ENCODE peak calls at places on chromosomes 12 and 14, in nine cellular contexts. L, O, F, I, Y, B, T, A and M are unnamed samples.

GRCh38 chr12:124790650-124791400 is 72.8 kb downstream of the SCARB1 start:
- DNase-seq in B (no peak), O (no peak), L (no peak), T (no peak), I (no peak), F (no peak), Y (no peak), A (no peak), M (no peak)

GRCh38 chr12:58105225-58106119 is 164.1 kb downstream of the ATP23 start:
- DNase-seq in A (no peak), F (no peak), O (no peak), T (no peak), L (no peak), B (no peak), I (peak; percentile 3), Y (no peak), M (no peak)

GRCh38 chr12:56205445-56205844 is 16.2 kb upstream of the SMARCC2 start:
- DNase-seq in I (no peak), F (no peak), O (no peak), Y (no peak), A (no peak), B (no peak), L (no peak), T (no peak), M (no peak)

GRCh38 chr12:130498589-130499385 is 161.1 kb downstream of the PIWIL1 start:
- DNase-seq in T (no peak), B (no peak), I (no peak), Y (no peak), F (no peak), A (no peak), O (no peak), L (no peak), M (no peak)

GRCh38 chr14:21024668-21025373 is at the start of gene NDRG2:
- DNase-seq in Y (no peak), T (peak; percentile 21), A (peak; percentile 84), I (no peak), B (peak; percentile 31), L (peak; percentile 86), F (peak; percentile 69), O (peak; percentile 32), M (peak; percentile 86)

GRCh38 chr12:65602579-65603295 is 221.5 kb upstream of the HMGA2 start:
- DNase-seq in L (peak; percentile 67), B (peak; percentile 88), I (peak; percentile 94), F (no peak), T (peak; percentile 4), O (no peak), A (peak; percentile 62), Y (no peak), M (peak; percentile 12)

GRCh38 chr12:12804011-12804410 is 9.1 kb upstream of the DDX47 start:
- DNase-seq in A (no peak), Y (no peak), F (no peak), I (peak; percentile 27), T (no peak), L (no peak), O (no peak), B (no peak), M (no peak)

GRCh38 chr14:90568405-90568804 is 171.6 kb downstream of the CALM1 start:
- DNase-seq in T (no peak), I (no peak), Y (no peak), L (no peak), F (peak; percentile 28), A (peak; percentile 38), B (no peak), O (no peak), M (peak; percentile 35)

GRCh38 chr12:124454735-124455134 is 112.7 kb downstream of the NCOR2 start:
- DNase-seq in F (no peak), Y (peak; percentile 85), L (no peak), O (no peak), A (no peak), I (peak; percentile 72), T (no peak), B (no peak), M (no peak)

GRCh38 chr12:117158911-117159310 is 31.4 kb downstream of the FBXO21 start:
- DNase-seq in B (no peak), I (no peak), O (no peak), T (no peak), Y (no peak), A (no peak), L (peak; percentile 35), F (no peak), M (no peak)

GRCh38 chr12:81077686-81078441 is at the start of gene ACSS3:
- DNase-seq in O (no peak), Y (no peak), L (no peak), I (peak; percentile 26), B (peak; percentile 63), F (peak; percentile 38), A (no peak), T (no peak), M (no peak)

GRCh38 chr14:23528555-23528954 is 23.0 kb downstream of the ZFHX2 start:
- DNase-seq in B (no peak), T (no peak), A (no peak), L (peak; percentile 9), Y (no peak), F (no peak), I (no peak), O (no peak), M (no peak)

GRCh38 chr14:73686901-73687300 is 27.3 kb downstream of the PNMA1 start:
- DNase-seq in F (no peak), A (no peak), T (no peak), B (no peak), Y (no peak), I (no peak), O (no peak), L (no peak), M (no peak)

GRCh38 chr12:120119395-120119973 is 2.9 kb upstream of the RAB35 start:
- DNase-seq in A (no peak), I (peak; percentile 88), B (peak; percentile 16), F (no peak), T (no peak), O (no peak), L (no peak), Y (peak; percentile 9), M (no peak)

GRCh38 chr12:125525879-125526278 is 460.6 kb downstream of the AACS start:
- DNase-seq in T (no peak), Y (no peak), B (no peak), A (no peak), O (no peak), I (no peak), L (no peak), F (no peak), M (peak; percentile 23)

GRCh38 chr12:109888179-109889020 is 8.1 kb upstream of the GLTP start:
- DNase-seq in O (no peak), T (no peak), A (no peak), L (no peak), F (no peak), B (peak; percentile 99), Y (peak; percentile 96), I (peak; percentile 97), M (no peak)

GRCh38 chr14:51367600-51367931 is 127.5 kb downstream of the TMX1 start:
- DNase-seq in O (no peak), T (no peak), A (peak; percentile 50), B (no peak), Y (peak; percentile 94), F (no peak), I (peak; percentile 94), L (no peak), M (no peak)

GRCh38 chr12:125183187-125184067 is 118.2 kb downstream of the AACS start:
- DNase-seq in F (peak; percentile 59), L (peak; percentile 85), Y (no peak), O (peak; percentile 60), I (peak; percentile 82), T (peak; percentile 93), A (peak; percentile 35), B (peak; percentile 66), M (peak; percentile 78)

GRCh38 chr14:23122086-23122485 is 3.0 kb upstream of the CEBPE start:
- DNase-seq in T (no peak), I (no peak), Y (no peak), L (no peak), B (no peak), A (no peak), O (no peak), F (no peak), M (no peak)

GRCh38 chr12:467591-467990 is 7.9 kb downstream of the B4GALNT3 start:
- DNase-seq in T (no peak), L (no peak), A (no peak), B (no peak), Y (no peak), O (no peak), I (no peak), F (no peak), M (no peak)

GRCh38 chr12:114669501-114670256 is 14.3 kb downstream of the TBX3 start:
- DNase-seq in T (no peak), B (no peak), O (no peak), I (peak; percentile 83), Y (no peak), F (no peak), L (no peak), A (no peak), M (peak; percentile 22)

GRCh38 chr12:121581681-121582439 is 1.0 kb upstream of the KDM2B start:
- DNase-seq in L (no peak), B (no peak), O (no peak), F (no peak), A (no peak), Y (no peak), I (peak; percentile 67), T (no peak), M (peak; percentile 47)